ENCODE peak calls at places on chromosome 7, in four cellular contexts. One of them, this sample, is unnamed.

GRCh38 chr7:88664630-88665233 is 94.8 kb upstream of the ZNF804B start:
- DNase-seq in ovary: no peak
- DNase-seq in body of pancreas: no peak
- DNase-seq in AG04450: no peak
- DNase-seq in this sample: no peak

GRCh38 chr7:10643545-10643944 is 330.1 kb upstream of the PHF14 start:
- DNase-seq in body of pancreas: no peak
- DNase-seq in ovary: no peak
- DNase-seq in AG04450: no peak
- DNase-seq in this sample: no peak

GRCh38 chr7:1961776-1962276 is 270.9 kb downstream of the MAD1L1 start:
- DNase-seq in AG04450: peak; percentile 59
- DNase-seq in ovary: no peak
- DNase-seq in body of pancreas: no peak
- DNase-seq in this sample: no peak

GRCh38 chr7:151013728-151014497 is 10.4 kb downstream of the ATG9B start:
- DNase-seq in body of pancreas: peak; percentile 53
- DNase-seq in AG04450: no peak
- DNase-seq in ovary: no peak
- DNase-seq in this sample: peak; percentile 81

GRCh38 chr7:97555845-97556431 is 175.9 kb upstream of the TAC1 start:
- DNase-seq in AG04450: no peak
- DNase-seq in body of pancreas: no peak
- DNase-seq in ovary: no peak
- DNase-seq in this sample: no peak

GRCh38 chr7:69781412-69781846 is 183.2 kb downstream of the AUTS2 start:
- DNase-seq in AG04450: no peak
- DNase-seq in ovary: peak; percentile 23
- DNase-seq in body of pancreas: no peak
- DNase-seq in this sample: peak; percentile 63

GRCh38 chr7:85160223-85160622 is 26.6 kb downstream of the SEMA3D start:
- DNase-seq in body of pancreas: no peak
- DNase-seq in AG04450: no peak
- DNase-seq in ovary: no peak
- DNase-seq in this sample: no peak

GRCh38 chr7:81029523-81029922 is 110.7 kb upstream of the SEMA3C start:
- DNase-seq in ovary: no peak
- DNase-seq in body of pancreas: no peak
- DNase-seq in AG04450: no peak
- DNase-seq in this sample: no peak

GRCh38 chr7:104758504-104758903 is 255.5 kb upstream of the KMT2E start:
- DNase-seq in AG04450: no peak
- DNase-seq in ovary: no peak
- DNase-seq in body of pancreas: no peak
- DNase-seq in this sample: no peak

GRCh38 chr7:121083790-121084251 is 95.3 kb downstream of the CPED1 start:
- DNase-seq in AG04450: no peak
- DNase-seq in body of pancreas: no peak
- DNase-seq in ovary: no peak
- DNase-seq in this sample: no peak

GRCh38 chr7:113026941-113027340 is 59.7 kb downstream of the GPR85 start:
- DNase-seq in ovary: no peak
- DNase-seq in AG04450: no peak
- DNase-seq in body of pancreas: no peak
- DNase-seq in this sample: no peak

GRCh38 chr7:157005456-157006204 is 4.8 kb downstream of the MNX1 start:
- DNase-seq in ovary: no peak
- DNase-seq in body of pancreas: no peak
- DNase-seq in AG04450: no peak
- DNase-seq in this sample: no peak

GRCh38 chr7:157004839-157005455 is 5.5 kb downstream of the MNX1 start:
- DNase-seq in AG04450: no peak
- DNase-seq in ovary: no peak
- DNase-seq in body of pancreas: no peak
- DNase-seq in this sample: no peak

GRCh38 chr7:157006829-157007469 is 3.5 kb downstream of the MNX1 start:
- DNase-seq in body of pancreas: no peak
- DNase-seq in ovary: no peak
- DNase-seq in AG04450: no peak
- DNase-seq in this sample: no peak

GRCh38 chr7:157007470-157008066 is 2.9 kb downstream of the MNX1 start:
- DNase-seq in AG04450: no peak
- DNase-seq in ovary: no peak
- DNase-seq in body of pancreas: no peak
- DNase-seq in this sample: no peak

DNA sequence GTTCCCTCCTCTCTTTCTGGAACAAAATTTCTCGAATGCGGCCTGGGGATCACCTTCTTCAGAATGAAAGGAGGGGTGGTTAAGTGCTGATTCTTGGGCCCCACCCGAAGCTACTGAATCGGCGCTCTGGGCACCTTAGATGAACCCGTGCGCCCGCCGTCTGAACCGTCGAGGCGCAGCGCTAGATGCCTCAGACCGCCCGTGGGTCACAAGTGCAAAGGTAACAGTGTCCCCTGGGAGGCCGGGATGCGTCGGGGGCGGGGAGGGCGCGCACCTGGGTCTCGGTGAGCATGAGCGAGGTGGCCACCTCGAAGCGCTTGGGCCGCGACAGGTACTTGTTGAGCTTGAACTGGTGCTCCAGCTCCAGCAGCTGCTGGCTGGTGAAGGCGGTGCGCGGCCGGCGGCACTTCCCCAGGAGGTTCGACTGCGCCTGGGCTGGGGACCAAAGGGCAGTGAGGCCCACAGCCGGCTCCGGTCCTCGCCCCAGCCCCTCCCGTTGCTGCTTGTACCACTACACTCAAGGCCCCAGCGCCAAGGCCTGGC is 4.2 kb downstream of the MNX1 start:
- DNase-seq in ovary: no peak
- DNase-seq in AG04450: no peak
- DNase-seq in body of pancreas: no peak
- DNase-seq in this sample: no peak
- H3K9me3 ChIP-seq in ovary: no peaks in the 10 kb centered on the region
- H3K9me3 ChIP-seq in AG04450: peaks cover 13% of the 10 kb centered on the region
- H3K9me3 ChIP-seq in body of pancreas: no peaks in the 10 kb centered on the region
- H3K9me3 ChIP-seq in this sample: no peaks in the 10 kb centered on the region

GRCh38 chr7:146661435-146661834 is 544.8 kb downstream of the CNTNAP2 start:
- DNase-seq in ovary: no peak
- DNase-seq in body of pancreas: no peak
- DNase-seq in AG04450: no peak
- DNase-seq in this sample: no peak

GRCh38 chr7:146658604-146659003 is 542.0 kb downstream of the CNTNAP2 start:
- DNase-seq in ovary: no peak
- DNase-seq in body of pancreas: no peak
- DNase-seq in AG04450: no peak
- DNase-seq in this sample: no peak

GRCh38 chr7:146660839-146661238 is 544.2 kb downstream of the CNTNAP2 start:
- DNase-seq in body of pancreas: no peak
- DNase-seq in ovary: no peak
- DNase-seq in AG04450: no peak
- DNase-seq in this sample: no peak

GRCh38 chr7:146661929-146662328 is 545.3 kb downstream of the CNTNAP2 start:
- DNase-seq in AG04450: no peak
- DNase-seq in ovary: no peak
- DNase-seq in body of pancreas: no peak
- DNase-seq in this sample: no peak

GRCh38 chr7:146659732-146660131 is 543.1 kb downstream of the CNTNAP2 start:
- DNase-seq in ovary: no peak
- DNase-seq in AG04450: no peak
- DNase-seq in body of pancreas: peak; percentile 46
- DNase-seq in this sample: no peak
- H3K9me3 ChIP-seq in ovary: no peaks in the 10 kb centered on the region
- H3K9me3 ChIP-seq in AG04450: peaks cover 17% of the 10 kb centered on the region
- H3K9me3 ChIP-seq in body of pancreas: no peaks in the 10 kb centered on the region
- H3K9me3 ChIP-seq in this sample: no peaks in the 10 kb centered on the region

DNA sequence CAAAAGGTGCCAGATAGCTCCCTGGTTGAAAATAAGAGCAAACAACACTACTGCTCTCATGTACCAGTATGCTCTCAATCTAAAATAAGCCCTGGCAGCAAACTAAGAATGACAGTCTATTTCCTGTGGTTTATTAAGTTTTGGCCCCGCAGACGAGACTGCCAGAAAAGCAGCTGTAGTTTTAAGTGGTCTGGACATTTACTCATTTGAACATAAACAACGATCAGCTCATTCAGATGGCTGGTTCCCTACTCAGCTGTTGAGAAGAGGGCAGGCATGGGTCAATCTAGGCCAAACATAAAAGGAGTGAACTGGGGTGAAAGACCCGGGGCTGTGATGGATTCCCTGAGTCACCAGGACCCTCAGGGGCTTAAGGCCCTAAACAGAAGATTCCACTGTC is 4.5 kb downstream of the TRIL start:
- DNase-seq in ovary: no peak
- DNase-seq in AG04450: no peak
- DNase-seq in body of pancreas: no peak
- DNase-seq in this sample: no peak
- H3K9me3 ChIP-seq in ovary: no peaks in the 10 kb centered on the region
- H3K9me3 ChIP-seq in AG04450: peaks cover 20% of the 10 kb centered on the region
- H3K9me3 ChIP-seq in body of pancreas: no peaks in the 10 kb centered on the region
- H3K9me3 ChIP-seq in this sample: no peaks in the 10 kb centered on the region

GRCh38 chr7:29993169-29993568 is 3.6 kb upstream of the SCRN1 start:
- DNase-seq in AG04450: no peak
- DNase-seq in body of pancreas: no peak
- DNase-seq in ovary: no peak
- DNase-seq in this sample: no peak
- H3K9me3 ChIP-seq in AG04450: peaks cover 6% of the 10 kb centered on the region
- H3K9me3 ChIP-seq in body of pancreas: no peaks in the 10 kb centered on the region
- H3K9me3 ChIP-seq in ovary: no peaks in the 10 kb centered on the region
- H3K9me3 ChIP-seq in this sample: peaks cover 36% of the 10 kb centered on the region

GRCh38 chr7:57414415-57414814 is 35.6 kb upstream of the ZNF716 start:
- DNase-seq in ovary: no peak
- DNase-seq in AG04450: no peak
- DNase-seq in body of pancreas: no peak
- DNase-seq in this sample: no peak

GRCh38 chr7:57415326-57415725 is 34.7 kb upstream of the ZNF716 start:
- DNase-seq in body of pancreas: no peak
- DNase-seq in AG04450: no peak
- DNase-seq in ovary: no peak
- DNase-seq in this sample: no peak

GRCh38 chr7:57412618-57413017 is 37.4 kb upstream of the ZNF716 start:
- DNase-seq in AG04450: no peak
- DNase-seq in body of pancreas: no peak
- DNase-seq in ovary: no peak
- DNase-seq in this sample: no peak

GRCh38 chr7:57414852-57415251 is 35.1 kb upstream of the ZNF716 start:
- DNase-seq in body of pancreas: no peak
- DNase-seq in AG04450: no peak
- DNase-seq in ovary: no peak
- DNase-seq in this sample: no peak

DNA sequence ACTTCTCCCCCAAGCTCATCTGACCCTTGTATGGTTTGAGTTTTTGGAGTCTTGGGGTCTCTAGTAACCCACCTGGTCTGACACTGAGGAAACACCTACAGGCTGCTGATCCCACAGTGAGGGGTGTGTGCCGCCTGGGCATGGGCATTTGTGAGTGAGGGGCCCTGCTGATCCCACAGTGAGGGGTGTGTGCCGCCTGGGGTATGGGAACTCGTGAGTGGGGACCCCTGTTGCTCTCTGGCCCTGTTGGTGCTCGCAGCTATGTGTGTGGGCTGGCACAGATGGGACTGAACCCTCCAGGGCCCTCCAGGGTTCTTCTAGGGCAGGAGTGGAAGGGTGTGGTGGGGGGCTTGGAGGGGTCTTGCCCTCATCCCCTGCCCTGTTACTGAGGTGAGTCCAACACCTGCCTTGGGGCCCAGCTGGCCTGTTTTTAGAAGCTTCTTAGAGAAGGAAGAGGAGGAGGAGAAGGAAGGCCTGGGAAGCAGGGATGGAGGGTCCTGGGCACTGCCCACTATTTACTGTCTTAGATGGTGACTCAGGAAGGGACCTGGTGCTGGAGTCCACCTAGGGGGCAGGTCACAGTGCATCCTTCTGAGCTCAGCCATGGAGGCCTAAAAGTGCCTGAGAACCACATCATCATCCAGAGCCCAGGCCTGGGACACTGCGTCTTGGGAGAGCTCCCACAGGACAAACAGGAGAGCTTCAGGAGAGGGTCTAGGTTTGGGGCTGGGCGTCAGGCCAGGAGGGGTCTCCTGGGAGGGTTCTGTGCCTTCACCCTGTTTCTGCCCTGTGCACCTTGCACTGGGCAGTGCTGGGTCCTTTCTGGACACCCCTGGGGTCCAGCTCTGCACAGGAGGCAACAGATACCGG is 36.2 kb upstream of the ZNF716 start:
- DNase-seq in AG04450: no peak
- DNase-seq in body of pancreas: no peak
- DNase-seq in ovary: no peak
- DNase-seq in this sample: no peak
- H3K9me3 ChIP-seq in AG04450: peaks cover 78% of the 10 kb centered on the region
- H3K9me3 ChIP-seq in body of pancreas: no peaks in the 10 kb centered on the region
- H3K9me3 ChIP-seq in ovary: no peaks in the 10 kb centered on the region
- H3K9me3 ChIP-seq in this sample: no peaks in the 10 kb centered on the region

GRCh38 chr7:14582010-14582409 is 320.5 kb downstream of the DGKB start:
- DNase-seq in AG04450: no peak
- DNase-seq in ovary: no peak
- DNase-seq in body of pancreas: no peak
- DNase-seq in this sample: no peak

GRCh38 chr7:14590206-14590605 is 312.3 kb downstream of the DGKB start:
- DNase-seq in AG04450: no peak
- DNase-seq in ovary: no peak
- DNase-seq in body of pancreas: no peak
- DNase-seq in this sample: no peak

GRCh38 chr7:14579971-14580370 is 322.6 kb downstream of the DGKB start:
- DNase-seq in ovary: no peak
- DNase-seq in body of pancreas: no peak
- DNase-seq in AG04450: no peak
- DNase-seq in this sample: no peak

GRCh38 chr7:14583518-14583917 is 319.0 kb downstream of the DGKB start:
- DNase-seq in body of pancreas: no peak
- DNase-seq in AG04450: no peak
- DNase-seq in ovary: no peak
- DNase-seq in this sample: no peak

GRCh38 chr7:14585232-14585631 is 317.3 kb downstream of the DGKB start:
- DNase-seq in ovary: no peak
- DNase-seq in AG04450: no peak
- DNase-seq in body of pancreas: no peak
- DNase-seq in this sample: no peak
- H3K9me3 ChIP-seq in ovary: no peaks in the 10 kb centered on the region
- H3K9me3 ChIP-seq in AG04450: no peaks in the 10 kb centered on the region
- H3K9me3 ChIP-seq in body of pancreas: no peaks in the 10 kb centered on the region
- H3K9me3 ChIP-seq in this sample: no peaks in the 10 kb centered on the region

DNA sequence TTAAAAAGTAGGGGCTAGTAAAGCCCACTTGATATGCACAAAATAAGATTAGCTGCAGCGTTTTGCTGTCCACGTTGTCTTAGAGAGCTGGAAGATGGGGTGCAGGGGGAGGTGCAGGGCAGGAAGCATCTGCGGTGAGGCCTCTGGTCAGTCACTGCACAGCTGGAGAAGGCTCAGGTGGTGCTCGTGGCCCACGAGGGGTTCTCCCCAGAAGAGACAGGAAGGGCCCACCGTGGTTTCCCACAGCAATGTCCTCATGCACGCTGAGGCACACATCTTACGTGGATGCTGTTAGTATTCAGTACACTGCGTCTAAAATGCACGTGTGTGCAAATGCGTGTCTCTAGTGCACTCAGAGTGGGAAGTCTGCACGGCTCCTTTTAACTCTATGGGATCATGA is 582.1 kb downstream of the PTPRN2 start:
- DNase-seq in ovary: no peak
- DNase-seq in body of pancreas: no peak
- DNase-seq in AG04450: no peak
- DNase-seq in this sample: no peak
- H3K9me3 ChIP-seq in ovary: no peaks in the 10 kb centered on the region
- H3K9me3 ChIP-seq in body of pancreas: no peaks in the 10 kb centered on the region
- H3K9me3 ChIP-seq in AG04450: peaks cover 78% of the 10 kb centered on the region
- H3K9me3 ChIP-seq in this sample: no peaks in the 10 kb centered on the region

This sample was measured in right atrium auricular region.